ENCODE peak calls at places on chromosomes 13 and 19, in five cellular contexts. One of them, this sample, is unnamed.

GRCh38 chr13:41780736-41781708 is 179.9 kb downstream of the VWA8 start:
- DNase-seq in BJ: peak
- DNase-seq in IMR-90: peak
- DNase-seq in psoas muscle: no peak
- DNase-seq in AG09319: peak
- DNase-seq in this sample: no peak

GRCh38 chr13:39506559-39507390 is 96.2 kb downstream of the LHFPL6 start:
- DNase-seq in psoas muscle: no peak
- DNase-seq in IMR-90: peak
- DNase-seq in AG09319: no peak
- DNase-seq in BJ: no peak
- DNase-seq in this sample: no peak

GRCh38 chr13:106155411-106155810 is 380.1 kb downstream of the EFNB2 start:
- DNase-seq in IMR-90: peak
- DNase-seq in BJ: no peak
- DNase-seq in AG09319: no peak
- DNase-seq in psoas muscle: no peak
- DNase-seq in this sample: no peak

GRCh38 chr19:44694184-44694579 is 4.8 kb upstream of the CEACAM16 start:
- DNase-seq in IMR-90: no peak
- DNase-seq in BJ: no peak
- DNase-seq in psoas muscle: no peak
- DNase-seq in AG09319: no peak
- DNase-seq in this sample: no peak

GRCh38 chr19:51760811-51761356 is at the start of gene FPR2:
- DNase-seq in AG09319: no peak
- DNase-seq in psoas muscle: no peak
- DNase-seq in IMR-90: no peak
- DNase-seq in BJ: no peak
- DNase-seq in this sample: no peak

GRCh38 chr19:8108560-8109445 is 40.6 kb downstream of the FBN3 start:
- DNase-seq in psoas muscle: no peak
- DNase-seq in AG09319: no peak
- DNase-seq in IMR-90: no peak
- DNase-seq in BJ: no peak
- DNase-seq in this sample: no peak

GRCh38 chr19:14023404-14024235 is 4.3 kb upstream of the RLN3 start:
- DNase-seq in psoas muscle: peak
- DNase-seq in BJ: no peak
- DNase-seq in IMR-90: peak
- DNase-seq in AG09319: no peak
- DNase-seq in this sample: no peak

GRCh38 chr13:60009300-60010248 is 154.2 kb downstream of the DIAPH3 start:
- DNase-seq in IMR-90: no peak
- DNase-seq in AG09319: no peak
- DNase-seq in psoas muscle: no peak
- DNase-seq in BJ: no peak
- DNase-seq in this sample: no peak

GRCh38 chr19:39261704-39262103 is 6.5 kb upstream of the IFNL2 start:
- DNase-seq in AG09319: no peak
- DNase-seq in IMR-90: no peak
- DNase-seq in BJ: no peak
- DNase-seq in psoas muscle: no peak
- DNase-seq in this sample: no peak

GRCh38 chr13:66348745-66349720 is 881.1 kb downstream of the PCDH9 start:
- DNase-seq in AG09319: no peak
- DNase-seq in IMR-90: no peak
- DNase-seq in psoas muscle: no peak
- DNase-seq in BJ: no peak
- DNase-seq in this sample: no peak

GRCh38 chr13:43229506-43229905 is 206.1 kb downstream of the DNAJC15 start:
- DNase-seq in AG09319: peak
- DNase-seq in psoas muscle: no peak
- DNase-seq in IMR-90: peak
- DNase-seq in BJ: peak
- DNase-seq in this sample: no peak

GRCh38 chr19:13208131-13208963 is 58.1 kb downstream of the IER2 start:
- DNase-seq in IMR-90: peak
- DNase-seq in psoas muscle: peak
- DNase-seq in BJ: no peak
- DNase-seq in AG09319: peak
- DNase-seq in this sample: no peak

GRCh38 chr13:75694742-75695141 is 58.6 kb downstream of the LMO7 start:
- DNase-seq in BJ: no peak
- DNase-seq in psoas muscle: no peak
- DNase-seq in IMR-90: no peak
- DNase-seq in AG09319: no peak
- DNase-seq in this sample: no peak

GRCh38 chr19:29215322-29215845 is 2.4 kb upstream of the UQCRFS1 start:
- DNase-seq in psoas muscle: no peak
- DNase-seq in IMR-90: no peak
- DNase-seq in AG09319: no peak
- DNase-seq in BJ: no peak
- DNase-seq in this sample: no peak

GRCh38 chr19:41711376-41712261 is 3.2 kb downstream of the CEACAM5 start:
- DNase-seq in IMR-90: no peak
- DNase-seq in psoas muscle: no peak
- DNase-seq in BJ: no peak
- DNase-seq in AG09319: no peak
- DNase-seq in this sample: no peak

GRCh38 chr19:57068921-57069697 is 50.7 kb upstream of the USP29 start:
- DNase-seq in BJ: no peak
- DNase-seq in IMR-90: no peak
- DNase-seq in AG09319: no peak
- DNase-seq in psoas muscle: no peak
- DNase-seq in this sample: no peak

GRCh38 chr13:52711277-52711676 is 28.3 kb downstream of the CNMD start:
- DNase-seq in AG09319: no peak
- DNase-seq in psoas muscle: no peak
- DNase-seq in IMR-90: no peak
- DNase-seq in BJ: no peak
- DNase-seq in this sample: no peak

GRCh38 chr19:4589579-4590410 is 30.3 kb upstream of the SEMA6B start:
- DNase-seq in psoas muscle: no peak
- DNase-seq in AG09319: no peak
- DNase-seq in IMR-90: no peak
- DNase-seq in BJ: no peak
- DNase-seq in this sample: no peak

GRCh38 chr19:10685210-10685609 is 16.0 kb upstream of the QTRT1 start:
- DNase-seq in AG09319: no peak
- DNase-seq in BJ: no peak
- DNase-seq in IMR-90: no peak
- DNase-seq in psoas muscle: no peak
- DNase-seq in this sample: no peak

GRCh38 chr13:99501952-99502310 is 659 bp downstream of the TM9SF2 start:
- DNase-seq in IMR-90: peak
- DNase-seq in AG09319: no peak
- DNase-seq in BJ: no peak
- DNase-seq in psoas muscle: peak
- DNase-seq in this sample: no peak

GRCh38 chr13:48576448-48576993 is 43.6 kb upstream of the RCBTB2 start:
- DNase-seq in AG09319: no peak
- DNase-seq in BJ: no peak
- DNase-seq in IMR-90: no peak
- DNase-seq in psoas muscle: no peak
- DNase-seq in this sample: no peak

GRCh38 chr19:17751103-17751911 is at the start of gene FCHO1:
- DNase-seq in BJ: no peak
- DNase-seq in IMR-90: no peak
- DNase-seq in psoas muscle: no peak
- DNase-seq in AG09319: no peak
- DNase-seq in this sample: no peak

GRCh38 chr13:101399365-101399764 is 16.9 kb downstream of the NALCN start:
- DNase-seq in AG09319: no peak
- DNase-seq in psoas muscle: no peak
- DNase-seq in BJ: no peak
- DNase-seq in IMR-90: peak
- DNase-seq in this sample: no peak

GRCh38 chr13:111658150-111659100 is 338.0 kb downstream of the TEX29 start:
- DNase-seq in AG09319: no peak
- DNase-seq in IMR-90: no peak
- DNase-seq in psoas muscle: no peak
- DNase-seq in BJ: no peak
- DNase-seq in this sample: no peak

GRCh38 chr19:48812094-48812929 is 1.5 kb upstream of the BCAT2 start:
- DNase-seq in AG09319: no peak
- DNase-seq in BJ: no peak
- DNase-seq in psoas muscle: peak
- DNase-seq in IMR-90: peak
- DNase-seq in this sample: peak
- TF ChIP-seq CTCF in AG09319: no peak
- TF ChIP-seq CTCF in BJ: no peak
- TF ChIP-seq CTCF in psoas muscle: no peak
- TF ChIP-seq CTCF in IMR-90: no peak
- TF ChIP-seq CTCF in this sample: no peak

GRCh38 chr19:1261512-1261862 is 7.6 kb upstream of the CIRBP start:
- DNase-seq in BJ: no peak
- DNase-seq in psoas muscle: no peak
- DNase-seq in AG09319: no peak
- DNase-seq in IMR-90: no peak
- DNase-seq in this sample: no peak
- TF ChIP-seq CTCF in BJ: no peak
- TF ChIP-seq CTCF in psoas muscle: no peak
- TF ChIP-seq CTCF in AG09319: peak
- TF ChIP-seq CTCF in IMR-90: peak
- TF ChIP-seq CTCF in this sample: no peak

GRCh38 chr19:6736917-6737283 is 480 bp downstream of the GPR108 start:
- DNase-seq in psoas muscle: no peak
- DNase-seq in IMR-90: no peak
- DNase-seq in BJ: no peak
- DNase-seq in AG09319: no peak
- DNase-seq in this sample: no peak

GRCh38 chr19:6739390-6739883 is at the start of gene TRIP10:
- DNase-seq in BJ: no peak
- DNase-seq in IMR-90: peak
- DNase-seq in AG09319: peak
- DNase-seq in psoas muscle: peak
- DNase-seq in this sample: peak

GRCh38 chr19:6737284-6737872 is at the start of gene GPR108:
- DNase-seq in psoas muscle: peak
- DNase-seq in IMR-90: peak
- DNase-seq in BJ: peak
- DNase-seq in AG09319: peak
- DNase-seq in this sample: peak

GRCh38 chr19:6738726-6739389 is 622 bp upstream of the TRIP10 start:
- DNase-seq in IMR-90: peak
- DNase-seq in psoas muscle: peak
- DNase-seq in BJ: no peak
- DNase-seq in AG09319: no peak
- DNase-seq in this sample: no peak

GRCh38 chr19:6737873-6738725 is 719 bp upstream of the GPR108 start:
- DNase-seq in psoas muscle: peak
- DNase-seq in AG09319: peak
- DNase-seq in IMR-90: peak
- DNase-seq in BJ: no peak
- DNase-seq in this sample: peak
- TF ChIP-seq CTCF in psoas muscle: peak
- TF ChIP-seq CTCF in AG09319: peak
- TF ChIP-seq CTCF in IMR-90: peak
- TF ChIP-seq CTCF in BJ: peak
- TF ChIP-seq CTCF in this sample: peak

DNA sequence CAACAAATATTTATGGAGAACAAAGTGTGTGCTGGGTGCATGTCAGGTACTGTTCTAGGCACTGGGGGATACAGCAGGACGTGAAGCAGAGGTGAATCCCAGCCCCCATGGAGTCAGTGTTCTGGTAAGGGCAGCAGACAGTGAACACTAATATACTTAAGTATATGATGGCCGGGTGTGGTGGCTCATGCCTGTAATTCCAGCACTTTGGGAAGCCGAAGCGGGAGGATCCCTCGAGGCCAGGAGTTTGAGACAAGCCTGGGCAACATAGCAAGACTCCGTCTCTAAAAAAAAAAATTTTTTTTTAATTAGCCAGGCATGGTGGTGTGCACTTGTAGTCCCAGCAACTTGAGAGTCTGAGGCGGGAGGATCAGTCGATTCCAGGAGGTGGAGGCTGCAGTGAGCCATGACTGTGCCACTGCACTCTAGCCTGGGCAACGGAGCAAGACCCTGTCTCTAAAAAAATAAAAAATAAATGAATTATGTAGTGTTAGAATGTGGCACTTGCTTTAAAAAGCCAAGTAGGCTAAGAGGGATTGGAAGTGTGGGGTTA is 22.6 kb downstream of the CHST8 start:
- DNase-seq in AG09319: no peak
- DNase-seq in IMR-90: no peak
- DNase-seq in psoas muscle: no peak
- DNase-seq in BJ: no peak
- DNase-seq in this sample: no peak
- TF ChIP-seq CTCF in AG09319: no peak
- TF ChIP-seq CTCF in IMR-90: no peak
- TF ChIP-seq CTCF in psoas muscle: no peak
- TF ChIP-seq CTCF in BJ: no peak
- TF ChIP-seq CTCF in this sample: no peak

This sample was measured in thoracic aorta.